ENCODE peak calls at places on chromosomes 6 and 20, in five cellular contexts. T is A549, I is SK-N-SH, Y is IMR-90, H is K562. Z is an unnamed sample.

GRCh38 chr6:44674226-44675155 is 287.0 kb downstream of the CDC5L start:
- DNase-seq in Y (no peak), T (no peak), I (no peak), H (no peak), Z (no peak)

GRCh38 chr20:57435498-57436222 is 44.5 kb downstream of the RBM38 start:
- DNase-seq in H (peak; percentile 73), Y (no peak), I (no peak), T (peak; percentile 30), Z (no peak)

GRCh38 chr20:63400486-63401210 is 39.5 kb upstream of the CHRNA4 start:
- DNase-seq in H (no peak), T (no peak), I (peak; percentile 80), Y (no peak), Z (no peak)

GRCh38 chr6:143589162-143589561 is 77.6 kb upstream of the FUCA2 start:
- DNase-seq in I (no peak), T (no peak), Y (no peak), H (no peak), Z (no peak)

GRCh38 chr20:20083796-20084195 is 31.5 kb downstream of the CFAP61 start:
- DNase-seq in I (peak; percentile 31), Y (peak; percentile 20), T (peak; percentile 39), H (peak; percentile 10), Z (peak; percentile 2)

GRCh38 chr6:52231411-52232127 is 12.7 kb downstream of the IL17F start:
- DNase-seq in I (no peak), Y (no peak), T (no peak), H (no peak), Z (peak; percentile 55)

GRCh38 chr6:90135672-90136071 is 161.0 kb downstream of the BACH2 start:
- DNase-seq in Y (peak; percentile 90), T (peak; percentile 6), I (no peak), H (no peak), Z (no peak)

GRCh38 chr20:40286991-40287531 is 402.0 kb downstream of the MAFB start:
- DNase-seq in T (no peak), I (peak; percentile 80), Y (no peak), H (no peak), Z (no peak)

GRCh38 chr20:51733070-51733469 is 35.1 kb downstream of the ATP9A start:
- DNase-seq in I (no peak), H (no peak), Y (no peak), T (no peak), Z (no peak)

GRCh38 chr20:61886721-61887658 is 178.7 kb downstream of the TAF4 start:
- DNase-seq in Y (peak; percentile 35), T (peak; percentile 57), I (peak; percentile 82), H (peak; percentile 56), Z (no peak)

GRCh38 chr6:14428269-14428668 is 310.7 kb downstream of the CD83 start:
- DNase-seq in T (no peak), H (no peak), Y (no peak), I (no peak), Z (no peak)

GRCh38 chr20:39961667-39962066 is 727.4 kb downstream of the MAFB start:
- DNase-seq in I (no peak), H (no peak), Y (no peak), T (no peak), Z (no peak)

GRCh38 chr6:10518461-10519216 is 2.5 kb upstream of the GCNT2 start:
- DNase-seq in T (peak; percentile 81), H (peak; percentile 92), I (no peak), Y (peak; percentile 20), Z (no peak)

GRCh38 chr6:21800948-21801438 is 207.4 kb downstream of the SOX4 start:
- DNase-seq in Y (peak; percentile 67), T (peak; percentile 89), I (no peak), H (no peak), Z (no peak)

GRCh38 chr6:53928641-53929339 is 134.0 kb downstream of the LRRC1 start:
- DNase-seq in T (no peak), I (no peak), Y (peak; percentile 25), H (no peak), Z (no peak)

DNA sequence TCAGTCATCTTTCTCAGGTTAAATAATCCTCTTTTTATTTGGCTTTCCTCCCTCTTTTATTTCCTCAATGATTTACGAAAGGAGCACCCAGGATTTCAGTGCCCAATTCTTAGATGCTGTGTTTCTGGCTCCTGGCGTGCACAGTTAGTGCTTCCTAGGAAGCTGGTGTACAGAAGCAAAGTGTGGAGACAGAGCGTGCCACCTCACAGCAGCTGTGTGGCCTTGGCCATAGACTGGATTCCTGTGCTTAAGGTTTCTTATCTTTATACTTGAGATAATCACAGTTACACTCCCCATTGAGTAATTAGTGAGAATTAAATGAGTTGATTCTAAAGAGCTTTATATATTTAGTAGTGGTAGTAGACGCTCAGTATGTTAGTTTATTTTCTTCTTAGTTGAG is 39.7 kb upstream of the GJA1 start:
- DNase-seq in T (no peak), H (no peak), Y (no peak), I (no peak), Z (no peak)
- TF ChIP-seq RCOR1 in T (no peak), H (no peak), Y (no peak), I (no peak), Z (no peak)

GRCh38 chr6:6008114-6008647 is 1.5 kb upstream of the NRN1 start:
- DNase-seq in Y (no peak), I (no peak), H (no peak), T (no peak), Z (no peak)
- TF ChIP-seq RCOR1 in Y (no peak), I (no peak), H (no peak), T (no peak), Z (no peak)

GRCh38 chr20:50613438-50614169 is 77.7 kb downstream of the RIPOR3 start:
- DNase-seq in Y (no peak), H (no peak), I (no peak), T (no peak), Z (no peak)

GRCh38 chr20:50609438-50609989 is 81.8 kb downstream of the RIPOR3 start:
- DNase-seq in H (no peak), I (no peak), T (no peak), Y (no peak), Z (no peak)

GRCh38 chr20:50610212-50610718 is 81.1 kb downstream of the RIPOR3 start:
- DNase-seq in H (no peak), Y (no peak), T (peak; percentile 38), I (no peak), Z (no peak)

GRCh38 chr20:50608750-50609104 is 82.6 kb downstream of the RIPOR3 start:
- DNase-seq in I (no peak), Y (no peak), T (no peak), H (no peak), Z (no peak)

GRCh38 chr20:50611128-50611810 is 80.1 kb downstream of the RIPOR3 start:
- DNase-seq in H (no peak), T (no peak), Y (peak; percentile 36), I (no peak), Z (no peak)
- TF ChIP-seq RCOR1 in H (no peak), T (no peak), Y (no peak), I (no peak), Z (no peak)

DNA sequence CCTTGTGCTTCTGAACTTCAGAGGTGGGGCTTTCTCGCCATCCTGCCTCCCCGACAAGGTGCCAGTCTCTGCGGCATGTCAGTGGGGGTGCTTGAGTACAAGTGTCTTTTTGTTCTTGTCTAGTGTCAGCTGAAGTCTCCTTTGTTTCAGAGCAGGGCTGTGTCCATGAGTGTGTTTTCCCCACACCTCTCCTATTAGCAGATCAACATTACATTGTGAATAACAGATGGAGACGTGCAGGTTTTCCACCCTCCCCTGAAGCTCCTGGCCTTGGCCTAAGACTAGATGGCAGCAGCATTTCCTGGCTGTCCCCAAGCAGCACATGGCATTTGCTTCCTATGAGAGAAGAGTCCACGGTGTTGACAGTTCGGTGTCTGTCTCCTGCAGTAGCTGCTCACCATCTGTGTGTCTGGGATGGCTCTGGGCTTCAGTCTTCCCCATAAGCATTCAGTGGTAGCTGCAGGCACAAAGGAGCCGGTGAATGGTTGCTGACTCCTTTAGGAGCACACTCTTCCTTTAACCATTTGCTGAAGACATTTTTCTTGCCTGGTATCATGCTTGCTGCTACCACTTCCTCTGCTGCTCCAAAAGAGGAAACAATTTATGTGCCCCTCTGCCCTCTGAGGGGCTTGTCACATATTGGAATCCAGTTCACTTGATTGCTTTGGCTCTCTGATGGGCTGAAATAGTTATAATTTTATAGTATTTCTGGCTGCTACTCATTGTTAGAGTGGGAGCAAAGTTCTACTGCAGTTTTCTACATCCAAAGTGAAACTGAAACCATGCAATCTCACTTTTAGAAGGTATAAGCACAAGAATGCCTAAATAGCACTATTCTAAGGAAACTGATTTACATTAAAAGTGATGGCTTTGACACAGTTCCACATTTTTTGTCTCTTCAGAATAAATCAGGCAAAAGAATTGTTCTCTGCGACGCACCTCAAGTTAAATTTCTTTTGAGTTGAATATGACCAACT is 913.0 kb downstream of the C6orf118 start:
- DNase-seq in H (no peak), I (no peak), Y (no peak), T (no peak), Z (no peak)
- TF ChIP-seq RCOR1 in H (no peak), I (no peak), Y (no peak), T (no peak), Z (no peak)

DNA sequence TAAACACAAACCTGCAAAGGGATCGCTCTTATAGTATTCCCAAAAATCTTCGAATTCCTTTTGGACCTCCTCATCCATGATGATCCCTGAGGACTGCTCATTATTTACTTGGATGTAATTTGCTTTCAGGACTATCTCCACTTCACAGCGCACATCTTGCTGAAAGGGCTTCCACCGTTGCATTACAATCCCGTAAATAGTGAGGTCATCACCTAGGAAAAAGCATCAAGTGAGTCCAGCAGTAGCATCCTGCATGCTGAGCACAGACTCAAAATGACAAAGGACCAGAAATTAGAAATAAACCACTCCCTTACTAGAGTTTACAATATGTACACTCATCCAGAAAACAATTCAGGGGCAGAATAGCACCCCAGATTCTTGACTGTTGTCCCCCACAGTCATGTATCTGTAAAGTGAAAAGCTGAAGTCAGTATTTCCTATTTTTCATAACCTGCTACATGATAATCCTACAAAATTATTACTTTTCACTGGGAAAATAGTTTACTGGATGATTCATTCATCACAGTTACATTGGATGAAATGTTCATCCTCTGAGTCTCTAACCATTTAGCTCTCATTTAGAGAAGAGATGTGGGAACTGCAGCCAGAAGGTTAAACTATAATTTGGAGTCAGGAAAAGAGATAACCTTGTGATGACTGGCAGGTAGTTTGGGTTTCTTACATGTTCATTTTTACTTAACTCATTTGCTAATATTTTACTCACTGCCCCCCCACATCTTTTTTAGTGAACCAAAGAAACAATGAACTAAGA is 17.2 kb downstream of the MCM9 start:
- DNase-seq in I (no peak), H (no peak), T (no peak), Y (peak; percentile 39), Z (no peak)
- TF ChIP-seq RCOR1 in I (no peak), H (no peak), T (no peak), Y (no peak), Z (no peak)

Z was measured in GM12878.